ENCODE peak calls at places on chromosome 14, in six cellular contexts. S is H1, W is mesendoderm, L is neuronal stem cell, F is mesenchymal stem cell, J is trophoblast cell. R is an unnamed sample.
A peak's percentile ranks its signal among the peaks of the same experiment; 100 is the strongest.

GRCh38 chr14:29028973-29029582 is 262.5 kb downstream of the FOXG1 start:
- DNase-seq in W (peak; percentile 82), L (peak; percentile 29), S (peak; percentile 59), J (no peak), F (peak; percentile 4), R (peak; percentile 50)

GRCh38 chr14:100416921-100417451 is 93.8 kb downstream of the SLC25A47 start:
- DNase-seq in F (peak; percentile 81), J (peak; percentile 92), W (peak; percentile 41), S (no peak), L (no peak), R (peak; percentile 83)

GRCh38 chr14:71497645-71498086 is 434.6 kb upstream of the RGS6 start:
- DNase-seq in J (no peak), L (no peak), F (no peak), S (no peak), W (no peak), R (peak; percentile 82)

GRCh38 chr14:36580856-36581831 is 1.3 kb downstream of the NKX2-8 start:
- DNase-seq in W (peak; percentile 81), L (no peak), J (peak; percentile 38), F (peak; percentile 37), S (no peak), R (peak; percentile 16)

GRCh38 chr14:68216957-68217356 is 397.4 kb downstream of the RAD51B start:
- DNase-seq in L (no peak), J (no peak), W (peak; percentile 74), F (no peak), S (no peak), R (no peak)

GRCh38 chr14:104784218-104784568 is 11.4 kb downstream of the AKT1 start:
- DNase-seq in F (no peak), W (no peak), J (no peak), S (no peak), L (no peak), R (no peak)

GRCh38 chr14:68365228-68365627 is 427.6 kb downstream of the ZFP36L1 start:
- DNase-seq in L (no peak), F (peak; percentile 79), W (no peak), J (peak; percentile 84), S (no peak), R (peak; percentile 82)

GRCh38 chr14:31530136-31530535 is 31.1 kb upstream of the NUBPL start:
- DNase-seq in L (no peak), W (no peak), F (peak; percentile 3), J (peak; percentile 16), S (no peak), R (peak; percentile 40)

GRCh38 chr14:105064721-105065143 is 498 bp downstream of the GPR132 start:
- DNase-seq in L (no peak), S (no peak), W (no peak), J (no peak), F (peak; percentile 29), R (peak; percentile 69)

GRCh38 chr14:100653409-100653808 is 66.2 kb upstream of the BEGAIN start:
- DNase-seq in W (no peak), L (no peak), S (no peak), F (no peak), J (peak; percentile 8), R (no peak)

GRCh38 chr14:104935026-104935650 is 10.5 kb downstream of the PLD4 start:
- DNase-seq in J (no peak), W (no peak), F (no peak), L (no peak), S (no peak), R (no peak)

GRCh38 chr14:103296987-103297386 is 37.0 kb upstream of the EIF5 start:
- DNase-seq in F (no peak), L (no peak), S (no peak), J (no peak), W (peak; percentile 35), R (no peak)

GRCh38 chr14:105328678-105329390 is 14.3 kb downstream of the PACS2 start:
- DNase-seq in F (no peak), W (no peak), L (no peak), J (no peak), S (no peak), R (no peak)

GRCh38 chr14:30002859-30003258 is 75.2 kb upstream of the PRKD1 start:
- DNase-seq in L (no peak), W (no peak), S (no peak), F (no peak), J (no peak), R (no peak)

GRCh38 chr14:54339771-54340170 is 57.0 kb upstream of the CDKN3 start:
- DNase-seq in J (no peak), S (no peak), W (peak; percentile 97), L (no peak), F (no peak), R (no peak)

GRCh38 chr14:103136388-103137271 is 13.4 kb downstream of the TNFAIP2 start:
- DNase-seq in W (peak; percentile 84), L (no peak), J (peak; percentile 75), S (no peak), F (peak; percentile 77), R (peak; percentile 73)

GRCh38 chr14:89429206-89430091 is 12.4 kb upstream of the FOXN3 start:
- DNase-seq in J (peak; percentile 34), S (no peak), L (no peak), F (peak; percentile 63), W (no peak), R (peak; percentile 19)

GRCh38 chr14:28161040-28161439 is 605.5 kb upstream of the FOXG1 start:
- DNase-seq in F (no peak), J (no peak), W (no peak), S (no peak), L (no peak), R (no peak)

GRCh38 chr14:87613856-87614255 is 379.1 kb downstream of the GALC start:
- DNase-seq in S (no peak), W (no peak), F (no peak), L (no peak), J (no peak), R (no peak)

GRCh38 chr14:65228956-65229355 is 126.6 kb upstream of the MAX start:
- DNase-seq in L (no peak), F (no peak), W (no peak), S (no peak), J (no peak), R (no peak)

GRCh38 chr14:65230287-65230728 is 128.0 kb upstream of the MAX start:
- DNase-seq in L (no peak), W (no peak), J (no peak), S (no peak), F (no peak), R (no peak)

GRCh38 chr14:65228436-65228835 is 126.1 kb upstream of the MAX start:
- DNase-seq in L (no peak), F (no peak), S (no peak), J (peak; percentile 89), W (no peak), R (no peak)

GRCh38 chr14:65231286-65231980 is 129.1 kb upstream of the MAX start:
- DNase-seq in W (no peak), L (no peak), S (no peak), F (no peak), J (peak; percentile 70), R (no peak)

GRCh38 chr14:65229431-65230286 is 127.3 kb upstream of the MAX start:
- DNase-seq in S (no peak), F (peak; percentile 63), W (peak; percentile 57), L (peak; percentile 85), J (no peak), R (no peak)
- H3K18ac ChIP-seq in S (peak overlapping the region; percentile 65), F (peak overlapping the region; percentile 67), W (peak overlapping the region; percentile 35), L (peak overlapping the region; percentile 90), J (peak overlapping the region; percentile 96), R (peak overlapping the region; percentile 95)

GRCh38 chr14:75257241-75257640 is 21.4 kb upstream of the FOS start:
- DNase-seq in L (no peak), W (no peak), J (peak; percentile 92), F (peak; percentile 50), S (no peak), R (peak; percentile 37)

GRCh38 chr14:75254381-75254821 is 24.2 kb upstream of the FOS start:
- DNase-seq in L (no peak), S (no peak), F (no peak), W (no peak), J (peak; percentile 93), R (no peak)

GRCh38 chr14:75258079-75258802 is 20.4 kb upstream of the FOS start:
- DNase-seq in F (peak; percentile 92), J (peak; percentile 79), L (no peak), S (no peak), W (no peak), R (peak; percentile 59)

GRCh38 chr14:75252254-75252837 is 26.3 kb upstream of the FOS start:
- DNase-seq in F (no peak), S (no peak), J (peak; percentile 37), L (no peak), W (no peak), R (no peak)

DNA sequence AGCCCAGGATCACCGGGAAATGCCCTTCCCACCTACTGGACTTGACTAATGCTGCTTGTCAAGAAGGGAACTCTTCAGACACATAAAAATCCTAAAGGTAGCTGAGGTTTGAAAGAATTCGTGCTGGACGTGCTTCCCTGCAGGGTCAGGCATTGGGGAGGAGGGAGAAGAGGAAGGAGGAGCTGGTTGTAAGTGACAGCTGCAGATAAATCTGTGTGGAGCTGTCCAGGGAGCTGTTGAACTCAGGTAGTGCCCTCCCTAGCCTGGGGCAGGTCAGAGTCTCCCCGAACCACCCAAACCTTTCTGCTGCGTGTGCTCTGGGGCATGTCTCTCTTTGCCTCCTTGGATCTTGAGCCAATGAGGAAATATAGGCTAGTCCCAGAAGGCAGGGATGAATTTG is 23.7 kb upstream of the FOS start:
- DNase-seq in J (peak; percentile 92), L (no peak), S (no peak), W (peak; percentile 63), F (no peak), R (no peak)
- H3K18ac ChIP-seq in J (peak overlapping the region; percentile 22), L (no peak overlapping the region), S (peak overlapping the region; percentile 24), W (no peak overlapping the region), F (no peak overlapping the region), R (no peak overlapping the region)

GRCh38 chr14:52950898-52951729 is at the start of gene FERMT2:
- DNase-seq in F (peak; percentile 90), J (peak; percentile 91), W (peak; percentile 94), L (peak; percentile 90), S (no peak), R (peak; percentile 82)
- H3K18ac ChIP-seq in F (peak within 1 kb of the TSS; percentile 98), J (peak within 1 kb of the TSS; percentile 100), W (peak within 1 kb of the TSS; percentile 99), L (peak within 1 kb of the TSS; percentile 100), S (peak within 1 kb of the TSS; percentile 96), R (peak within 1 kb of the TSS; percentile 99)

GRCh38 chr14:69992564-69992963 is 113.3 kb downstream of the SMOC1 start:
- DNase-seq in L (no peak), J (no peak), W (no peak), F (no peak), S (no peak), R (no peak)

GRCh38 chr14:69993326-69993725 is 114.1 kb downstream of the SMOC1 start:
- DNase-seq in L (no peak), S (no peak), J (no peak), W (no peak), F (no peak), R (no peak)

GRCh38 chr14:69990319-69990718 is 111.1 kb downstream of the SMOC1 start:
- DNase-seq in J (no peak), S (no peak), W (no peak), F (no peak), L (no peak), R (no peak)

GRCh38 chr14:69989622-69990021 is 110.4 kb downstream of the SMOC1 start:
- DNase-seq in W (no peak), F (no peak), S (no peak), L (no peak), J (no peak), R (no peak)

DNA sequence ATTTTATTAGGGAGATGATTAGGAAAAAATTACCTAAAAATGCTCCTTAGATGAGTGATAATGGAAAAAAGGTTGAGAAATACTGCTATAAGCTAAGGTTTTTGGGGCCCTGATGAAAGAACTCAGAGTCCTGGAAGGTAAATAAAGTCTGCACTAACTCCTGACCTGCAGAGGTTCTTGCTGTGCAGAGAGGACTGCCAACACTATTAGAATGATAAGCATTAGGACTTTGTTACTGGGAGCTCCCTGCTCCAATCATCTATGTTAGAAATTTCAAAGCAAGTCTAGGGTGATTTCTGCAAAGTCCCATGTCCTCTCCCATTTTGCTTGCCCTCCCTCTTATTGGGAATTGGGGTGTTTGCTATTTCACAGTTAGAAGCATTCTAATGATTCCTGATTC is 112.2 kb downstream of the SMOC1 start:
- DNase-seq in W (no peak), J (no peak), S (no peak), L (no peak), F (no peak), R (no peak)
- H3K18ac ChIP-seq in W (no peak overlapping the region), J (no peak overlapping the region), S (no peak overlapping the region), L (no peak overlapping the region), F (no peak overlapping the region), R (no peak overlapping the region)